ENCODE peak calls at places on chromosomes 13 and 19, in nine cellular contexts. One of them, this sample, is unnamed.
A peak's percentile ranks its signal among the peaks of the same experiment; 100 is the strongest.

GRCh38 chr13:51945149-51945548 is 66.1 kb downstream of the ATP7B start:
- DNase-seq in tibial nerve: no peak
- DNase-seq in colonic mucosa: no peak
- DNase-seq in activated CD4-positive, CD25-positive, alpha-beta regulatory T cell treated with anti-CD3 and anti-CD28 coated beads, Interleukin-2, amount 50 U/mL, for 16 hours: no peak
- DNase-seq in PC-3: no peak
- DNase-seq in Kasumi-1: peak; percentile 16
- DNase-seq in activated effector memory CD4-positive, alpha-beta T cell treated with Interleukin-2 at 50 U/mL for 16 hours: no peak
- DNase-seq in fibroblast of lung: no peak
- DNase-seq in WTC11: no peak
- DNase-seq in this sample: no peak

GRCh38 chr19:2274937-2275535 is 6.9 kb downstream of the PEAK3 start:
- DNase-seq in activated effector memory CD4-positive, alpha-beta T cell treated with Interleukin-2 at 50 U/mL for 16 hours: peak; percentile 41
- DNase-seq in fibroblast of lung: peak; percentile 53
- DNase-seq in Kasumi-1: peak; percentile 66
- DNase-seq in colonic mucosa: peak; percentile 85
- DNase-seq in WTC11: peak; percentile 84
- DNase-seq in PC-3: peak; percentile 66
- DNase-seq in tibial nerve: peak; percentile 61
- DNase-seq in activated CD4-positive, CD25-positive, alpha-beta regulatory T cell treated with anti-CD3 and anti-CD28 coated beads, Interleukin-2, amount 50 U/mL, for 16 hours: no peak
- DNase-seq in this sample: peak; percentile 65

GRCh38 chr13:37602743-37603381 is 4.3 kb upstream of the POSTN start:
- DNase-seq in Kasumi-1: peak; percentile 3
- DNase-seq in WTC11: no peak
- DNase-seq in colonic mucosa: no peak
- DNase-seq in tibial nerve: no peak
- DNase-seq in PC-3: peak; percentile 6
- DNase-seq in activated CD4-positive, CD25-positive, alpha-beta regulatory T cell treated with anti-CD3 and anti-CD28 coated beads, Interleukin-2, amount 50 U/mL, for 16 hours: no peak
- DNase-seq in fibroblast of lung: peak; percentile 36
- DNase-seq in activated effector memory CD4-positive, alpha-beta T cell treated with Interleukin-2 at 50 U/mL for 16 hours: no peak
- DNase-seq in this sample: no peak

GRCh38 chr19:37306383-37306963 is 64.4 kb upstream of the ZNF527 start:
- DNase-seq in colonic mucosa: no peak
- DNase-seq in fibroblast of lung: no peak
- DNase-seq in activated effector memory CD4-positive, alpha-beta T cell treated with Interleukin-2 at 50 U/mL for 16 hours: no peak
- DNase-seq in WTC11: no peak
- DNase-seq in tibial nerve: no peak
- DNase-seq in Kasumi-1: no peak
- DNase-seq in activated CD4-positive, CD25-positive, alpha-beta regulatory T cell treated with anti-CD3 and anti-CD28 coated beads, Interleukin-2, amount 50 U/mL, for 16 hours: no peak
- DNase-seq in PC-3: no peak
- DNase-seq in this sample: no peak

GRCh38 chr19:51710163-51710562 is 13.6 kb downstream of the HAS1 start:
- DNase-seq in activated effector memory CD4-positive, alpha-beta T cell treated with Interleukin-2 at 50 U/mL for 16 hours: no peak
- DNase-seq in tibial nerve: no peak
- DNase-seq in Kasumi-1: no peak
- DNase-seq in PC-3: no peak
- DNase-seq in WTC11: no peak
- DNase-seq in activated CD4-positive, CD25-positive, alpha-beta regulatory T cell treated with anti-CD3 and anti-CD28 coated beads, Interleukin-2, amount 50 U/mL, for 16 hours: no peak
- DNase-seq in fibroblast of lung: peak; percentile 60
- DNase-seq in colonic mucosa: no peak
- DNase-seq in this sample: no peak

GRCh38 chr13:76168661-76169060 is 532.5 kb downstream of the LMO7 start:
- DNase-seq in colonic mucosa: no peak
- DNase-seq in activated effector memory CD4-positive, alpha-beta T cell treated with Interleukin-2 at 50 U/mL for 16 hours: no peak
- DNase-seq in PC-3: peak; percentile 2
- DNase-seq in fibroblast of lung: no peak
- DNase-seq in WTC11: no peak
- DNase-seq in tibial nerve: no peak
- DNase-seq in Kasumi-1: no peak
- DNase-seq in activated CD4-positive, CD25-positive, alpha-beta regulatory T cell treated with anti-CD3 and anti-CD28 coated beads, Interleukin-2, amount 50 U/mL, for 16 hours: no peak
- DNase-seq in this sample: no peak

GRCh38 chr13:99124695-99125334 is 75.8 kb upstream of the UBAC2 start:
- DNase-seq in colonic mucosa: no peak
- DNase-seq in PC-3: peak; percentile 67
- DNase-seq in activated CD4-positive, CD25-positive, alpha-beta regulatory T cell treated with anti-CD3 and anti-CD28 coated beads, Interleukin-2, amount 50 U/mL, for 16 hours: no peak
- DNase-seq in tibial nerve: no peak
- DNase-seq in activated effector memory CD4-positive, alpha-beta T cell treated with Interleukin-2 at 50 U/mL for 16 hours: no peak
- DNase-seq in Kasumi-1: peak; percentile 66
- DNase-seq in WTC11: no peak
- DNase-seq in fibroblast of lung: peak; percentile 79
- DNase-seq in this sample: no peak

GRCh38 chr19:9144920-9145319 is 4.7 kb downstream of the ZNF317 start:
- DNase-seq in WTC11: no peak
- DNase-seq in PC-3: no peak
- DNase-seq in activated effector memory CD4-positive, alpha-beta T cell treated with Interleukin-2 at 50 U/mL for 16 hours: no peak
- DNase-seq in Kasumi-1: no peak
- DNase-seq in tibial nerve: no peak
- DNase-seq in colonic mucosa: no peak
- DNase-seq in activated CD4-positive, CD25-positive, alpha-beta regulatory T cell treated with anti-CD3 and anti-CD28 coated beads, Interleukin-2, amount 50 U/mL, for 16 hours: no peak
- DNase-seq in fibroblast of lung: no peak
- DNase-seq in this sample: no peak

GRCh38 chr13:82506805-82507404 is 1375.4 kb downstream of the SLITRK1 start:
- DNase-seq in tibial nerve: no peak
- DNase-seq in activated effector memory CD4-positive, alpha-beta T cell treated with Interleukin-2 at 50 U/mL for 16 hours: no peak
- DNase-seq in activated CD4-positive, CD25-positive, alpha-beta regulatory T cell treated with anti-CD3 and anti-CD28 coated beads, Interleukin-2, amount 50 U/mL, for 16 hours: no peak
- DNase-seq in WTC11: no peak
- DNase-seq in fibroblast of lung: no peak
- DNase-seq in Kasumi-1: no peak
- DNase-seq in PC-3: no peak
- DNase-seq in colonic mucosa: no peak
- DNase-seq in this sample: no peak

GRCh38 chr13:29706923-29707322 is 111.4 kb upstream of the SLC7A1 start:
- DNase-seq in colonic mucosa: no peak
- DNase-seq in activated effector memory CD4-positive, alpha-beta T cell treated with Interleukin-2 at 50 U/mL for 16 hours: no peak
- DNase-seq in WTC11: no peak
- DNase-seq in tibial nerve: no peak
- DNase-seq in PC-3: no peak
- DNase-seq in Kasumi-1: no peak
- DNase-seq in activated CD4-positive, CD25-positive, alpha-beta regulatory T cell treated with anti-CD3 and anti-CD28 coated beads, Interleukin-2, amount 50 U/mL, for 16 hours: no peak
- DNase-seq in fibroblast of lung: no peak
- DNase-seq in this sample: no peak

GRCh38 chr19:58274771-58275199 is 4.0 kb upstream of the ZNF8 start:
- DNase-seq in Kasumi-1: no peak
- DNase-seq in activated CD4-positive, CD25-positive, alpha-beta regulatory T cell treated with anti-CD3 and anti-CD28 coated beads, Interleukin-2, amount 50 U/mL, for 16 hours: no peak
- DNase-seq in tibial nerve: no peak
- DNase-seq in colonic mucosa: peak; percentile 28
- DNase-seq in WTC11: no peak
- DNase-seq in fibroblast of lung: peak; percentile 65
- DNase-seq in PC-3: peak; percentile 83
- DNase-seq in activated effector memory CD4-positive, alpha-beta T cell treated with Interleukin-2 at 50 U/mL for 16 hours: no peak
- DNase-seq in this sample: no peak

GRCh38 chr19:50896591-50897190 is 14.5 kb downstream of the KLK4 start:
- DNase-seq in PC-3: peak; percentile 75
- DNase-seq in fibroblast of lung: peak; percentile 12
- DNase-seq in tibial nerve: no peak
- DNase-seq in WTC11: no peak
- DNase-seq in activated effector memory CD4-positive, alpha-beta T cell treated with Interleukin-2 at 50 U/mL for 16 hours: no peak
- DNase-seq in Kasumi-1: no peak
- DNase-seq in activated CD4-positive, CD25-positive, alpha-beta regulatory T cell treated with anti-CD3 and anti-CD28 coated beads, Interleukin-2, amount 50 U/mL, for 16 hours: no peak
- DNase-seq in colonic mucosa: no peak
- DNase-seq in this sample: peak; percentile 98

GRCh38 chr13:20882206-20882605 is 20.3 kb downstream of the XPO4 start:
- DNase-seq in PC-3: no peak
- DNase-seq in tibial nerve: no peak
- DNase-seq in Kasumi-1: no peak
- DNase-seq in colonic mucosa: no peak
- DNase-seq in activated effector memory CD4-positive, alpha-beta T cell treated with Interleukin-2 at 50 U/mL for 16 hours: no peak
- DNase-seq in activated CD4-positive, CD25-positive, alpha-beta regulatory T cell treated with anti-CD3 and anti-CD28 coated beads, Interleukin-2, amount 50 U/mL, for 16 hours: no peak
- DNase-seq in fibroblast of lung: peak; percentile 15
- DNase-seq in WTC11: no peak
- DNase-seq in this sample: no peak

GRCh38 chr13:32791545-32792172 is 205.4 kb downstream of the PDS5B start:
- DNase-seq in PC-3: peak; percentile 59
- DNase-seq in activated effector memory CD4-positive, alpha-beta T cell treated with Interleukin-2 at 50 U/mL for 16 hours: peak; percentile 18
- DNase-seq in Kasumi-1: no peak
- DNase-seq in WTC11: no peak
- DNase-seq in fibroblast of lung: no peak
- DNase-seq in tibial nerve: no peak
- DNase-seq in activated CD4-positive, CD25-positive, alpha-beta regulatory T cell treated with anti-CD3 and anti-CD28 coated beads, Interleukin-2, amount 50 U/mL, for 16 hours: no peak
- DNase-seq in colonic mucosa: no peak
- DNase-seq in this sample: no peak